ENCODE peak calls at places on chromosomes 1 and 21, in four cellular contexts. A is WTC11, I is tibial artery, W is HT1080. X is an unnamed sample.

GRCh38 chr1:194975913-194976312 is 1632.3 kb downstream of the KCNT2 start:
- DNase-seq in I (no peak), W (peak), A (no peak), X (no peak)

GRCh38 chr1:228074954-228075730 is 7.4 kb upstream of the ARF1 start:
- DNase-seq in I (peak), A (no peak), W (no peak), X (peak)

GRCh38 chr1:229759037-229759435 is 133.0 kb downstream of the URB2 start:
- DNase-seq in W (peak), A (no peak), I (no peak), X (no peak)

GRCh38 chr1:114025609-114026401 is 46.5 kb downstream of the OLFML3 start:
- DNase-seq in W (peak), A (no peak), I (no peak), X (no peak)

GRCh38 chr1:6235302-6235680 is 473 bp downstream of the ICMT start:
- DNase-seq in A (no peak), W (no peak), I (no peak), X (no peak)

GRCh38 chr1:17759114-17759513 is 4.0 kb downstream of the ACTL8 start:
- DNase-seq in I (no peak), W (peak), A (peak), X (no peak)

GRCh38 chr1:44421374-44422028 is 16.4 kb downstream of the RNF220 start:
- DNase-seq in W (no peak), A (no peak), I (no peak), X (no peak)

GRCh38 chr1:108897865-108898720 is 21.3 kb downstream of the GPSM2 start:
- DNase-seq in A (no peak), I (no peak), W (peak), X (no peak)

GRCh38 chr1:31405578-31406245 is 7.3 kb upstream of the SERINC2 start:
- DNase-seq in W (no peak), I (no peak), A (no peak), X (no peak)

GRCh38 chr21:45574691-45575090 is 32.5 kb upstream of the SLC19A1 start:
- DNase-seq in W (no peak), A (no peak), I (peak), X (peak)

GRCh38 chr1:17119076-17119743 is at the start of gene PADI2:
- DNase-seq in I (no peak), A (peak), W (no peak), X (no peak)

GRCh38 chr1:187922255-187922654 is 1093.5 kb downstream of the PLA2G4A start:
- DNase-seq in A (no peak), I (no peak), W (no peak), X (no peak)

GRCh38 chr1:156935719-156936118 is 15.3 kb downstream of the LRRC71 start:
- DNase-seq in W (no peak), I (no peak), A (no peak), X (no peak)

GRCh38 chr1:158952416-158952815 is 21.1 kb downstream of the PYHIN1 start:
- DNase-seq in A (no peak), W (no peak), I (no peak), X (no peak)

GRCh38 chr1:156495401-156496140 is 5.0 kb downstream of the MEF2D start:
- DNase-seq in A (no peak), W (no peak), I (peak), X (no peak)

GRCh38 chr1:32729254-32730046 is 26.9 kb upstream of the SYNC start:
- DNase-seq in W (no peak), I (no peak), A (no peak), X (no peak)

GRCh38 chr1:40664167-40664537 is 1.3 kb downstream of the RIMS3 start:
- DNase-seq in W (no peak), I (no peak), A (no peak), X (no peak)

GRCh38 chr1:32361674-32362473 is 411 bp downstream of the FAM229A start:
- DNase-seq in A (peak), I (peak), W (no peak), X (peak)

GRCh38 chr1:220748091-220748934 is at the start of gene MTARC2:
- DNase-seq in A (peak), I (peak), W (peak), X (peak)

GRCh38 chr1:180198186-180198585 is 31.9 kb upstream of the LHX4 start:
- DNase-seq in W (no peak), I (no peak), A (no peak), X (no peak)

GRCh38 chr1:237562247-237562823 is 328.4 kb downstream of the ZP4 start:
- DNase-seq in W (peak), A (no peak), I (no peak), X (peak)